ENCODE peak calls at places on chromosomes 12 and 14, in eight cellular contexts. T is colonic mucosa; Y is GM23248; B is CD8-positive, alpha-beta T cell; O is A549; V is effector memory CD4-positive, alpha-beta T cell; J is lower lobe of right lung; E is upper lobe of right lung. W is an unnamed sample. For H3K4me1, the result is how much of the 10 kb centered on the place peaks cover.

GRCh38 chr12:114678718-114679117 is 5.3 kb downstream of the TBX3 start:
- DNase-seq in O (no peak), E (no peak), J (no peak), T (no peak), B (no peak), Y (peak), V (no peak), W (no peak)

GRCh38 chr12:122081697-122082221 is 3.2 kb downstream of the MLXIP start:
- DNase-seq in Y (peak), T (peak), B (no peak), O (no peak), J (no peak), E (peak), V (no peak), W (no peak)

GRCh38 chr12:121719926-121720414 is 7.4 kb downstream of the TMEM120B start:
- DNase-seq in E (no peak), Y (peak), J (no peak), T (no peak), B (no peak), O (no peak), V (no peak), W (peak)

GRCh38 chr12:106078358-106079025 is 60.3 kb downstream of the NUAK1 start:
- DNase-seq in Y (peak), J (no peak), B (no peak), V (no peak), O (peak), E (no peak), T (peak), W (no peak)

GRCh38 chr14:100896369-100897060 is 7.0 kb downstream of the RTL1 start:
- DNase-seq in V (no peak), T (no peak), Y (no peak), O (no peak), E (peak), B (no peak), J (peak), W (no peak)

GRCh38 chr12:2613674-2614073 is 181.1 kb upstream of the FKBP4 start:
- DNase-seq in B (no peak), T (no peak), Y (peak), O (peak), E (no peak), V (no peak), J (no peak), W (peak)

GRCh38 chr12:66960704-66961690 is 282.1 kb upstream of the GRIP1 start:
- DNase-seq in Y (peak), B (no peak), V (no peak), O (no peak), E (no peak), T (no peak), J (no peak), W (peak)

GRCh38 chr12:131749618-131750315 is 38.9 kb downstream of the SFSWAP start:
- DNase-seq in B (no peak), Y (no peak), V (no peak), E (no peak), T (no peak), J (no peak), O (no peak), W (no peak)

GRCh38 chr12:44876554-44877275 is 600 bp upstream of the NELL2 start:
- DNase-seq in O (peak), E (peak), T (peak), Y (peak), B (peak), J (no peak), V (peak), W (peak)

GRCh38 chr14:45252356-45253069 is 489 bp downstream of the MIS18BP1 start:
- DNase-seq in J (no peak), Y (peak), V (no peak), B (no peak), T (peak), E (no peak), O (no peak), W (no peak)

GRCh38 chr12:30725739-30726138 is 29.0 kb downstream of the CAPRIN2 start:
- DNase-seq in B (no peak), V (no peak), O (peak), E (no peak), Y (peak), J (no peak), T (no peak), W (peak)

GRCh38 chr14:44912041-44912869 is 49.5 kb downstream of the KLHL28 start:
- DNase-seq in J (no peak), T (no peak), O (no peak), E (no peak), Y (peak), V (no peak), B (no peak), W (no peak)

GRCh38 chr12:78585132-78585531 is 279.4 kb upstream of the SYT1 start:
- DNase-seq in T (no peak), V (no peak), E (no peak), J (no peak), O (no peak), B (no peak), Y (no peak), W (no peak)

GRCh38 chr14:54207476-54207875 is 189.3 kb upstream of the CDKN3 start:
- DNase-seq in E (no peak), V (no peak), T (no peak), Y (peak), O (no peak), J (no peak), B (no peak), W (no peak)

GRCh38 chr12:15933751-15934150 is 22.6 kb downstream of the DERA start:
- DNase-seq in O (no peak), V (no peak), Y (peak), E (no peak), T (no peak), B (no peak), J (no peak), W (no peak)

GRCh38 chr14:53409974-53410373 is 256.9 kb upstream of the DDHD1 start:
- DNase-seq in T (no peak), E (no peak), O (no peak), J (no peak), V (no peak), Y (peak), B (no peak), W (peak)

GRCh38 chr14:38835874-38836273 is 267.2 kb downstream of the SEC23A start:
- DNase-seq in E (no peak), B (no peak), T (no peak), O (no peak), J (no peak), V (no peak), Y (no peak), W (no peak)

GRCh38 chr12:110592078-110592477 is 9.0 kb upstream of the PPTC7 start:
- DNase-seq in O (no peak), V (no peak), B (no peak), J (no peak), E (no peak), T (no peak), Y (no peak), W (no peak)

GRCh38 chr12:65779091-65779642 is 45.1 kb upstream of the HMGA2 start:
- DNase-seq in V (no peak), T (no peak), B (no peak), O (no peak), J (no peak), E (no peak), Y (peak), W (peak)

GRCh38 chr14:68942281-68943035 is 36.6 kb downstream of the ACTN1 start:
- DNase-seq in E (no peak), J (no peak), B (no peak), O (no peak), V (no peak), T (no peak), Y (no peak), W (no peak)

GRCh38 chr14:67704484-67705089 is 2.9 kb downstream of the RDH12 start:
- DNase-seq in J (no peak), V (no peak), Y (peak), T (peak), B (peak), E (no peak), O (peak), W (peak)

GRCh38 chr12:60052483-60052882 is 456.7 kb downstream of the SLC16A7 start:
- DNase-seq in T (no peak), B (no peak), E (no peak), V (no peak), O (no peak), Y (no peak), J (no peak), W (peak)

GRCh38 chr14:105252552-105253328 is 4.4 kb downstream of the BTBD6 start:
- DNase-seq in O (no peak), Y (no peak), T (no peak), E (peak), J (no peak), B (no peak), V (no peak), W (no peak)

GRCh38 chr14:35495278-35495677 is 38.7 kb upstream of the INSM2 start:
- DNase-seq in Y (no peak), J (no peak), T (no peak), B (no peak), O (no peak), V (no peak), E (no peak), W (peak)

GRCh38 chr12:104596128-104596799 is 139.5 kb downstream of the CHST11 start:
- DNase-seq in O (no peak), B (no peak), E (no peak), J (no peak), V (no peak), Y (peak), T (no peak), W (peak)

GRCh38 chr12:65602579-65603295 is 221.5 kb upstream of the HMGA2 start:
- DNase-seq in E (peak), T (peak), Y (peak), J (peak), O (peak), B (no peak), V (no peak), W (peak)

GRCh38 chr12:570949-571794 is 92.1 kb downstream of the NINJ2 start:
- DNase-seq in B (no peak), E (peak), O (peak), V (no peak), Y (peak), T (peak), J (peak), W (peak)

GRCh38 chr12:112374166-112374740 is 8.0 kb downstream of the HECTD4 start:
- DNase-seq in O (no peak), Y (no peak), V (no peak), J (no peak), E (no peak), T (no peak), B (no peak), W (no peak)

GRCh38 chr12:117038919-117039318 is 60.3 kb downstream of the TESC start:
- DNase-seq in V (no peak), E (no peak), O (no peak), Y (no peak), B (no peak), T (no peak), J (no peak), W (no peak)

GRCh38 chr12:20646239-20646827 is 48.8 kb upstream of the SLCO1C1 start:
- DNase-seq in T (no peak), O (peak), V (no peak), Y (peak), J (no peak), E (no peak), B (no peak), W (peak)

GRCh38 chr12:24861751-24862575 is 86.9 kb downstream of the BCAT1 start:
- DNase-seq in O (no peak), B (no peak), E (no peak), Y (no peak), T (no peak), J (no peak), V (no peak), W (no peak)

GRCh38 chr12:111785651-111786050 is 18.9 kb downstream of the ALDH2 start:
- DNase-seq in T (no peak), B (no peak), Y (peak), V (no peak), E (no peak), J (no peak), O (no peak), W (no peak)

GRCh38 chr12:53551889-53552291 is 44.6 kb upstream of the NPFF start:
- DNase-seq in O (no peak), J (no peak), Y (no peak), V (no peak), T (no peak), E (no peak), B (no peak), W (no peak)

GRCh38 chr12:129184066-129184695 is 330.9 kb downstream of the GLT1D1 start:
- DNase-seq in T (no peak), J (no peak), V (no peak), E (no peak), B (no peak), Y (no peak), O (no peak), W (no peak)

GRCh38 chr12:42698213-42698612 is 108.7 kb upstream of the PRICKLE1 start:
- DNase-seq in T (no peak), J (no peak), V (no peak), E (no peak), B (no peak), Y (peak), O (no peak), W (peak)

GRCh38 chr12:39378346-39378745 is 64.6 kb downstream of the KIF21A start:
- DNase-seq in T (no peak), E (no peak), Y (no peak), J (no peak), V (no peak), O (no peak), B (no peak), W (no peak)

GRCh38 chr12:39383064-39383552 is 59.8 kb downstream of the KIF21A start:
- DNase-seq in O (no peak), V (no peak), Y (no peak), B (no peak), T (no peak), E (no peak), J (no peak), W (no peak)

GRCh38 chr12:39375206-39375808 is 67.6 kb downstream of the KIF21A start:
- DNase-seq in Y (no peak), T (no peak), J (no peak), B (no peak), E (no peak), V (no peak), O (no peak), W (no peak)

DNA sequence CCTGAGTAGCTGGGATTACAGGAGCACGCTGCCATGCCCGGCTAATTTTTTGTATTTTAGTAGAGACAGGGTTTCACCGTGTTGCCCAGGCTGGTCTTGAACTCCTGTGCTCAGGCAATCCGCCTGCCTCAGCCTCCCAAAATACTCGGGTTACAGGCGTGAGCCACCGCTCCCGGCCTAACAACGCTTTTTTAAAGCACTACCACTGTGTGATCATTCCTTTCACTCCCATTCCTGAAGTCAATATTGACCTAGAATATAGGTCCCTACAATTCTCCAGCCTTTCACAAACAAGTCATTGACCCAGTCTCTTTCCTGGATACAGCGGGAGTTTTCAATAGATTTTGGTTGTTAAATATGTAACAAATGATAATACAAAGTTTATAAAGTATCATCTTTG is 62.8 kb downstream of the KIF21A start:
- DNase-seq in Y (no peak), E (no peak), O (no peak), V (no peak), J (no peak), T (no peak), B (no peak), W (no peak)
- H3K4me1 ChIP-seq in Y (under half), E (under half), O (under half), V (under half), J (under half), T (under half), B (under half), W (under half)

GRCh38 chr12:124992874-124993567 is 424 bp upstream of the BRI3BP start:
- DNase-seq in V (peak), T (peak), Y (peak), E (no peak), O (peak), J (peak), B (peak), W (peak)
- H3K27ac ChIP-seq in V (peak), T (peak), Y (no peak), E (no peak), O (peak), J (no peak), B (peak), W (peak)

GRCh38 chr12:8956073-8956472 is 6.6 kb upstream of the M6PR start:
- DNase-seq in B (no peak), Y (no peak), T (no peak), O (no peak), J (no peak), E (no peak), V (no peak), W (no peak)
- H3K4me1 ChIP-seq in B (half or more), Y (under half), T (under half), O (under half), J (under half), E (under half), V (half or more), W (under half)

GRCh38 chr12:68449196-68449595 is 117.0 kb upstream of the MDM1 start:
- DNase-seq in J (no peak), O (no peak), T (no peak), B (no peak), E (no peak), V (no peak), Y (no peak), W (no peak)

GRCh38 chr12:68451261-68452091 is 119.3 kb upstream of the MDM1 start:
- DNase-seq in T (peak), E (no peak), O (no peak), J (no peak), B (no peak), V (no peak), Y (peak), W (peak)

GRCh38 chr12:68453278-68453677 is 121.1 kb upstream of the MDM1 start:
- DNase-seq in Y (no peak), B (no peak), T (no peak), E (no peak), J (no peak), V (no peak), O (no peak), W (no peak)

GRCh38 chr12:68453876-68454275 is 121.7 kb upstream of the MDM1 start:
- DNase-seq in T (no peak), Y (no peak), O (no peak), B (no peak), E (no peak), V (no peak), J (no peak), W (no peak)

GRCh38 chr12:68450947-68451260 is 118.7 kb upstream of the MDM1 start:
- DNase-seq in J (no peak), O (no peak), Y (peak), B (no peak), E (no peak), T (no peak), V (no peak), W (no peak)
- H3K27ac ChIP-seq in J (peak), O (no peak), Y (peak), B (no peak), E (peak), T (peak), V (peak), W (no peak)

DNA sequence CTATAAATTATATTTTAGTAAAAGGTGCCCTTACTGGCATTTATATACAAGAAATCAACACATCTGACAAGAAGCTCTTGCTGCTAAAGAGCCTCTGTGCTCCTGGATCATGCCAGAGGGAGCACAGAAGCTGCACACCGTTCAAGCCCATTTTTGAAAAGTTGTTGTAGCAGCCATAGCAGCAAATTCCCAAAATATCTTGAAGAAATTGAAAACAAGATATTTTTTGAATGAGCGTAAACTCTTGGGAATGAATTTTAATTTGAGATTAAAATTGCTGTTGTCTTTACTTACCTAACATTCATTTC is 540 bp upstream of the CLEC2D start:
- DNase-seq in E (no peak), V (no peak), O (no peak), B (no peak), J (no peak), Y (no peak), T (no peak), W (no peak)
- H3K4me1 ChIP-seq in E (under half), V (under half), O (under half), B (under half), J (under half), Y (under half), T (under half), W (under half)

GRCh38 chr12:54641554-54641953 is 6.6 kb downstream of the DCD start:
- DNase-seq in O (no peak), T (no peak), V (no peak), J (no peak), E (no peak), Y (no peak), B (no peak), W (no peak)

GRCh38 chr12:54641089-54641488 is 6.4 kb upstream of the LACRT start:
- DNase-seq in O (no peak), J (no peak), Y (no peak), E (no peak), B (no peak), T (no peak), V (no peak), W (no peak)
- H3K27ac ChIP-seq in O (no peak), J (no peak), Y (no peak), E (no peak), B (no peak), T (no peak), V (no peak), W (no peak)

DNA sequence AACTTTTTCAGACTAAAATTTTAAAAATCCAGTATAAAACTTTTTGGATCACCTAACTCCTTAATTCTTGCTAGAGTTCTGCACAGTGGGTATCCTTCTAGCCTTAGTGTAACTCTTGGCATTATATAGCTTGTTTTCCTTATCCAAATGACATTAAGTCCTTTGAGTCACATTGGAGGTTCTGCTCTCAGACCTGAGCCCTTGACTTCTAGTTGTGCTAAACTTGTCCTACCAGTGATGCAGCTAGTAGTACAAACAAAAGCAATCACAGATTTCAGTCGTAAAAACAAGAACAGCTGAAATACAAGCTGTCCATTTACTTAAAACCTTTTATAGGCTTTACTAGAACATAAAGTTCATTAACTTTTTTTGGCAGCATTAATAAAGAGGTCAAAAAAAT is 10.5 kb downstream of the ZBTB1 start:
- DNase-seq in B (no peak), Y (no peak), V (no peak), J (no peak), T (no peak), E (no peak), O (no peak), W (no peak)
- H3K4me1 ChIP-seq in B (under half), Y (under half), V (under half), J (under half), T (under half), E (under half), O (half or more), W (under half)

DNA sequence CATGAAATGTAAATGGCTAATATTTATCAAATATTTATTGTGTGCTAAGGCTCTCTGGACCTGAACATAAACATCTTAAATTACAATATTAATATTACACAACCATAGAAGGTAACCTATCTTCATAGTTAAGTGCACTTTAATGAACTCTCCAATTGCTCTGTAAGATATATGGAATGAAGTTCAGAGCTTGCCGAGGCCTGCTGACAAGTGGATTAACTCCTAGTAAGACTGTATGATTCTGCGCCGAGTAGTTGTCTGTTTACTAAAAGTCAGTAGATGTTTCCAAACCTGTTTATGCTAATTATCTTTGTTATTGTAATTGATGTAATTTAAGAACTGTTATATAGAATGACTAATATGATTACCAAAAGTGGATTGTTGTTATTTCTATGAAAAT is 77.2 kb downstream of the PTPRR start:
- DNase-seq in T (no peak), V (no peak), O (no peak), E (no peak), J (no peak), B (no peak), Y (no peak), W (peak)
- H3K27ac ChIP-seq in T (no peak), V (no peak), O (no peak), E (no peak), J (no peak), B (no peak), Y (no peak), W (no peak)